ENCODE peak calls at places on chromosomes 4 and X, in four cellular contexts. Q is H1, U is K562, E is GM12878. S is an unnamed sample.

GRCh38 chrX:50770702-50771101 is 43.3 kb downstream of the SHROOM4 start:
- DNase-seq in Q (no peak), U (no peak), E (no peak), S (no peak)

GRCh38 chrX:153319295-153319694 is 2.3 kb downstream of the PNMA6F start:
- DNase-seq in Q (no peak), U (no peak), E (no peak), S (no peak)

GRCh38 chrX:41785685-41786084 is 61.7 kb downstream of the GPR82 start:
- DNase-seq in Q (no peak), U (no peak), E (no peak), S (no peak)

GRCh38 chrX:131298846-131299245 is 9.7 kb upstream of the IGSF1 start:
- DNase-seq in Q (no peak), U (no peak), E (no peak), S (no peak)

GRCh38 chrX:18654873-18655836 is 16.8 kb downstream of the RS1 start:
- DNase-seq in Q (no peak), U (no peak), E (no peak), S (no peak)

GRCh38 chr4:80219301-80220025 is 22.2 kb downstream of the PRDM8 start:
- DNase-seq in Q (no peak), U (peak; percentile 25), E (no peak), S (no peak)

GRCh38 chr4:146407669-146408084 is 114.1 kb downstream of the SLC10A7 start:
- DNase-seq in Q (no peak), U (peak; percentile 25), E (no peak), S (no peak)

GRCh38 chr4:160202802-160203201 is 1099.9 kb downstream of the RAPGEF2 start:
- DNase-seq in Q (no peak), U (no peak), E (no peak), S (no peak)

GRCh38 chrX:139831689-139832456 is 101.0 kb downstream of the ATP11C start:
- DNase-seq in Q (no peak), U (no peak), E (no peak), S (no peak)

GRCh38 chr4:53130896-53131561 is 234.8 kb downstream of the SCFD2 start:
- DNase-seq in Q (no peak), U (no peak), E (no peak), S (no peak)

GRCh38 chrX:119303137-119303536 is 67.1 kb downstream of the PGRMC1 start:
- DNase-seq in Q (no peak), U (no peak), E (no peak), S (no peak)

GRCh38 chrX:56788229-56788628 is 59.2 kb downstream of the NBDY start:
- DNase-seq in Q (no peak), U (no peak), E (no peak), S (no peak)

GRCh38 chr4:163556169-163556568 is 61.7 kb downstream of the TMA16 start:
- DNase-seq in Q (no peak), U (no peak), E (no peak), S (no peak)

DNA sequence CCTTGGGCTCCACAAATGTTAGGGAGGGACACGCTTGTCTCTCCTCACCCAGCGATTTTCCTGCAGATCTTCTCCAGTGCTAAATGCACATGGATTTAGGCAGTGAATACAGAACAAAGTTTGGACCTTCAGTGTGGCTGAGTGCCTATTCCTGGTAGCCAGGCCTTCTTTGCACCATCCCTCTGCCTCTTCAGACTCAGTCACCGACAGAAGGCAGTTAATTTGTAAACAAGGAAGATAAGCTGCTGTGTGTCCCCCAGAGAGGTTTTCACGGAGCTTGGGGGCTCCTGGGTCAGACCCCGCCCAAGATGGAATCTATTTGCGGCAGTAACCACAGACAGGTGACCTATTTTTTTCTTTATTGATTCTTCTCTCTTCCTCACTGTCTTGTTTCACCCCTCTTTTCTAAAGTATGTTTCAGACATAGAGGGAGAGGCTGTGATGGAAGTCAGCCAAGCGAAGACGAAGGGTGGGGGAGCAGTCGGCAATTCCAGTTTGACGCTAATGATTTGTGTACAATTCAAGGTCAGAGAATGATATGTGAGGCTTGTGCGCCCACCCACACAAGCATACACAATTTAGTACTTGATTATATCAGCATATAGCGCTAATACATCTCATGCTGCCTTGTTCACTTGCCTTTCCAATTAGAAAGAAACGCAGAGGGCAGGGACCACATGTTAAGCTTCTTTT is 200.8 kb downstream of the MGST2 start:
- DNase-seq in Q (no peak), U (no peak), E (no peak), S (no peak)
- TF ChIP-seq EGR1 in Q (no peak), U (no peak), E (no peak), S (no peak)

DNA sequence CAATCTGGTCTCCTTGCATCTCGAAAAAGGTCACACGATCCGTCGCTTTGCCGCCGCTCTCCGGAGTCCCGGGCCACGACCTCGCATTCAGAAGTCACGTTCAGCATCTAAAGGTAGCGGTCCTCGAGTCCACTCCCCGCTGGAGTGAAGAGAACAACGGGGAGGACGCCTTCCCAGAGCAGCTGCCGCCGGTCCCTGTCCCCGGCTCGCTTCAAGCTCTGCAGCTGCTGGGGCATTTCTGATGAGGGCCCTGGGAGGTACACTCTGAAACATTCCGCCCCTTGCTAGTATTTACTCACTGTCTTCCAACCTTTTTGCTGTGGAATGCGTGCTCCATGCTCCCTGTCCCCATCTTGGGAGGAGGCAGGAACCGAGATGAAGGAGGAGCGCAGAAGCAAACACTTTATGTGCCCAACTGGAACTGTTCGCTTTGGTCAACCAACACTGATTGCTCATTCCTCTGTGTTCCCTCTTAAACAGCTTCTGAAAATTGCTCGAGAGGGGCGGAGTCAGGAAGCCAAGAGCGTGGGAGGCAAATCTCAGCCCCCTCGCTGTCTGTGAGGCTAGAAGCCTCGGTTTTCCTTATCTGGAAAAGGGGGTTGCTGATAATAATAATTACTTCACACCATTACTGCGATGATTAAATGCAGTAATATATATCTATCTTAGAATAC is 6.4 kb upstream of the VAMP7 start:
- DNase-seq in Q (no peak), U (no peak), E (no peak), S (no peak)
- H3K4me2 ChIP-seq in Q (no peak overlapping the region), U (peak overlapping the region; percentile 37), E (no peak overlapping the region), S (no peak overlapping the region)

DNA sequence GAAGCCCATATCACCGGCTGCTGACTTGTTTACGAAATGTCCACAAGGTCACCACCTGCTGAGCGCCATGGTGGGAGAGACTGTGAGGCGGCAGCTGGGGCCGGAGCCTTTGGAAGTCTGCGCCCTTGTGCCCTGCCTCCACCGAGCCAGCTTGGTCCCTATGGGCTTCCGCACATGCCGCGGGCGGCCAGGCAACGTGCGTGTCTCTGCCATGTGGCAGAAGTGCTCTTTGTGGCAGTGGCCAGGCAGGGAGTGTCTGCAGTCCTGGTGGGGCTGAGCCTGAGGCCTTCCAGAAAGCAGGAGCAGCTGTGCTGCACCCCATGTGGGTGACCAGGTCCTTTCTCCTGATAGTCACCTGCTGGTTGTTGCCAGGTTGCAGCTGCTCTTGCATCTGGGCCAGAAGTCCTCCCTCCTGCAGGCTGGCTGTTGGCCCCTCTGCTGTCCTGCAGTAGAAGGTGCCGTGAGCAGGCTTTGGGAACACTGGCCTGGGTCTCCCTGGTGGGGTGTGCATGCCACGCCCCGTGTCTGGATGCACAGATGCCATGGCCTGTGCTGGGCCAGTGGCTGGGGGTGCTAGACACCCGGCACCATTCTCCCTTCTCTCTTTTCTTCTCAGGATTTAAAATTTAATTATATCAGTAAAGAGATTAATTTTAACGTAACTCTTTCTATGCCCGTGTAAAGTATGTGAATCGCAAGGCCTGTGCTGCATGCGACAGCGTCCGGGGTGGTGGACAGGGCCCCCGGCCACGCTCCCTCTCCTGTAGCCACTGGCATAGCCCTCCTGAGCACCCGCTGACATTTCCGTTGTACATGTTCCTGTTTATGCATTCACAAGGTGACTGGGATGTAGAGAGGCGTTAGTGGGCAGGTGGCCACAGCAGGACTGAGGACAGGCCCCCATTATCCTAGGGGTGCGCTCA is 8.7 kb upstream of the MSANTD1 start:
- DNase-seq in Q (no peak), U (no peak), E (no peak), S (no peak)
- TF ChIP-seq EGR1 in Q (no peak), U (no peak), E (no peak), S (no peak)

DNA sequence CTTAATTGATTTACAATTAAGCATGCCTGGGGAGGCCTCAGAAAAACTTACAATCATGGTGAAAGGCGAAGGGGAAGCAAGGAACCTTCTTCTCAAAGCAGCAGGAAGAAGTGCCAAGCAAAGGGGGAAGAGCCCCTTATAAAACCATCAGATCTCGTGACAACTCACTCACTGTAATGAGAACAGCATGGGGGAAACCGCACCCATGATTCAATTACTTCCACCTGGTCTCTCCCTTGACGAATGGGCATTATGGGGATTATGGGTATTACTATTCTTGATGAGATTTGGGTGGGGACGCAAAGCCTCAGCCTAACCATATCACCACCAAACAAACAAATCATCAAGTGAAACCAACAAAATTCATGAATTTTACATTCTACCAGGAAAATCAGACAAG is 76.7 kb upstream of the TAB3 start:
- DNase-seq in Q (no peak), U (no peak), E (no peak), S (no peak)
- H3K4me2 ChIP-seq in Q (no peak overlapping the region), U (no peak overlapping the region), E (no peak overlapping the region), S (no peak overlapping the region)

DNA sequence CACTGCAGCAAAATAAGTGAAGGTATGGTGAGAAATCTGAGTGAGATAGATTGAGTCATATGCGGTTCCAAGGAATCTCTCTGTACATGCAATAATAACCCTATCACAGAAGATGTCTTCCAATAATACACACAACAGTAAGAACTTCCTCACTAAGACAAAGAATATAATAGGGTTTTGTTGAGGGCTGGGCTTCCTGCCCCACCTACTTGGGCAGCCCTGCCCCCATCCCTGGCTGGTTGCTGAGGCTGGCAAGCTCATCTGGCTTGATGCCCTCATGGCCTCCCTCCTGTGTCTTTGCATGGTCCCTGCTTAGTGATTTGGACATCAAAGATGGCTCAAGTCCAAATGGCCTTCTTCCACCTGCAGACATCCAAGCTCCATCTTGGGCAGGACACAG is 2.7 kb downstream of the GEMIN8 start:
- DNase-seq in Q (no peak), U (no peak), E (no peak), S (no peak)
- TF ChIP-seq EGR1 in Q (no peak), U (no peak), E (no peak), S (no peak)

S was measured in HCT116.